ENCODE peak calls at places on chromosomes 11 and 22, in four cellular contexts. L is mucosa of gallbladder, F is HCEC 1CT, Y is T follicular helper cell. O is an unnamed sample.

GRCh38 chr11:34916810-34917780 is 677 bp downstream of the PDHX start:
- DNase-seq in F (peak), L (no peak), Y (no peak), O (peak)

GRCh38 chr11:127648604-127649003 is 648.0 kb upstream of the KIRREL3 start:
- DNase-seq in Y (no peak), L (no peak), F (no peak), O (no peak)

GRCh38 chr11:35040221-35040942 is 98.6 kb upstream of the CD44 start:
- DNase-seq in F (peak), L (no peak), Y (peak), O (no peak)

GRCh38 chr11:118223576-118223975 is 1.2 kb downstream of the JAML start:
- DNase-seq in Y (no peak), L (no peak), F (no peak), O (no peak)

GRCh38 chr11:112805658-112806057 is 155.6 kb upstream of the NCAM1 start:
- DNase-seq in L (peak), Y (no peak), F (no peak), O (no peak)

GRCh38 chr11:2931416-2931746 is 2.2 kb upstream of the PHLDA2 start:
- DNase-seq in Y (no peak), F (no peak), L (no peak), O (no peak)

GRCh38 chr11:2584812-2585565 is 114.8 kb downstream of the KCNQ1OT1 start:
- DNase-seq in L (no peak), Y (no peak), F (no peak), O (peak)

GRCh38 chr11:35282226-35282882 is 137.0 kb downstream of the SLC1A2 start:
- DNase-seq in F (peak), L (no peak), Y (no peak), O (no peak)

GRCh38 chr11:11620251-11620965 is 1.4 kb downstream of the GALNT18 start:
- DNase-seq in F (no peak), L (peak), Y (no peak), O (peak)

GRCh38 chr11:12027844-12028243 is 19.4 kb upstream of the DKK3 start:
- DNase-seq in L (no peak), F (no peak), Y (no peak), O (no peak)

GRCh38 chr22:30325065-30325720 is 1.5 kb downstream of the TBC1D10A start:
- DNase-seq in L (peak), Y (no peak), F (peak), O (peak)

GRCh38 chr22:37419916-37420655 is 7.2 kb downstream of the ELFN2 start:
- DNase-seq in F (no peak), Y (no peak), L (peak), O (no peak)

GRCh38 chr11:125995313-125995712 is 49.5 kb downstream of the VSIG10L2 start:
- DNase-seq in F (no peak), Y (no peak), L (no peak), O (no peak)

GRCh38 chr11:14645247-14645912 is 1.8 kb downstream of the PDE3B start:
- DNase-seq in L (no peak), F (peak), Y (no peak), O (no peak)

GRCh38 chr11:2142762-2143202 is 3.6 kb upstream of the IGF2 start:
- DNase-seq in F (peak), L (no peak), Y (no peak), O (no peak)

GRCh38 chr11:57778318-57779037 is 16.9 kb downstream of the CTNND1 start:
- DNase-seq in L (peak), Y (no peak), F (peak), O (peak)

GRCh38 chr11:62933285-62933684 is 12.1 kb upstream of the CHRM1 start:
- DNase-seq in F (no peak), Y (no peak), L (no peak), O (no peak)

GRCh38 chr11:128467610-128468041 is 119.7 kb downstream of the ETS1 start:
- DNase-seq in F (peak), L (peak), Y (peak), O (no peak)

GRCh38 chr11:133078591-133079179 is 453.6 kb downstream of the OPCML start:
- DNase-seq in Y (no peak), F (peak), L (no peak), O (peak)

GRCh38 chr22:20316844-20317401 is 2.9 kb downstream of the DGCR6L start:
- DNase-seq in F (no peak), L (no peak), Y (no peak), O (peak)

GRCh38 chr11:126815111-126815510 is 185.5 kb downstream of the KIRREL3 start:
- DNase-seq in L (no peak), F (peak), Y (no peak), O (no peak)

GRCh38 chr11:46437106-46437689 is 45.6 kb upstream of the CHRM4 start:
- DNase-seq in Y (no peak), F (no peak), L (no peak), O (no peak)

GRCh38 chr22:42785706-42786499 is 65.2 kb upstream of the A4GALT start:
- DNase-seq in F (no peak), L (no peak), Y (no peak), O (no peak)

GRCh38 chr22:48628891-48629559 is 1198.6 kb downstream of the BRD1 start:
- DNase-seq in F (no peak), Y (no peak), L (no peak), O (no peak)

GRCh38 chr11:128517457-128518230 is 69.7 kb downstream of the ETS1 start:
- DNase-seq in L (no peak), Y (no peak), F (peak), O (no peak)

O was measured in testis.